ENCODE peak calls at places on chromosome 9, in nine cellular contexts. P is prostate gland, U is A549, K is tibial nerve, X is uterus, I is ovary, Q is heart left ventricle, B is body of pancreas, L is transverse colon. T is an unnamed sample.

GRCh38 chr9:77834898-77835505 is 186.9 kb upstream of the GNA14 start:
- DNase-seq in P (no peak), U (no peak), B (no peak), Q (no peak), X (no peak), I (no peak), L (no peak), K (no peak), T (no peak)

GRCh38 chr9:109381011-109381729 is 60.3 kb upstream of the EPB41L4B start:
- DNase-seq in Q (no peak), L (no peak), B (no peak), P (no peak), K (no peak), I (no peak), U (no peak), X (no peak), T (no peak)

GRCh38 chr9:26856413-26857032 is 36.1 kb downstream of the CAAP1 start:
- DNase-seq in P (peak; percentile 23), U (peak; percentile 21), B (peak; percentile 22), L (peak; percentile 21), Q (no peak), K (no peak), I (no peak), X (no peak), T (peak; percentile 21)

GRCh38 chr9:130938652-130939404 is at the start of gene FIBCD1:
- DNase-seq in B (no peak), I (no peak), K (no peak), L (peak; percentile 66), P (no peak), X (no peak), U (peak; percentile 67), Q (no peak), T (peak; percentile 13)

GRCh38 chr9:78210841-78211301 is 25.0 kb upstream of the CEP78 start:
- DNase-seq in X (no peak), U (no peak), L (no peak), B (no peak), P (no peak), K (no peak), I (no peak), Q (no peak), T (no peak)

GRCh38 chr9:108297025-108297424 is 558.8 kb downstream of the ACTL7B start:
- DNase-seq in U (no peak), P (no peak), X (peak; percentile 59), I (no peak), B (peak; percentile 58), Q (no peak), K (peak; percentile 74), L (no peak), T (no peak)

GRCh38 chr9:75993434-75993833 is 103.0 kb downstream of the PCSK5 start:
- DNase-seq in I (no peak), K (no peak), X (no peak), U (no peak), B (no peak), Q (no peak), P (no peak), L (no peak), T (peak; percentile 66)

GRCh38 chr9:78676623-78677022 is 379.7 kb downstream of the PSAT1 start:
- DNase-seq in L (no peak), P (no peak), U (no peak), B (no peak), Q (no peak), X (no peak), K (no peak), I (no peak), T (no peak)

GRCh38 chr9:112655633-112656032 is 62.3 kb downstream of the INIP start:
- DNase-seq in P (no peak), X (no peak), U (no peak), L (no peak), B (peak; percentile 9), K (no peak), Q (no peak), I (no peak), T (no peak)

GRCh38 chr9:121599186-121599871 is 52.1 kb upstream of the DAB2IP start:
- DNase-seq in U (peak; percentile 84), P (peak; percentile 82), B (peak; percentile 94), K (no peak), I (peak; percentile 79), L (peak; percentile 65), X (peak; percentile 80), Q (peak; percentile 84), T (no peak)

GRCh38 chr9:111287127-111287526 is 42.9 kb downstream of the OR2K2 start:
- DNase-seq in I (no peak), U (no peak), L (no peak), P (no peak), Q (no peak), B (no peak), K (no peak), X (no peak), T (no peak)

GRCh38 chr9:73880101-73880500 is 617.0 kb upstream of the RORB start:
- DNase-seq in U (no peak), B (no peak), P (no peak), I (no peak), X (no peak), K (no peak), L (no peak), Q (no peak), T (no peak)

GRCh38 chr9:123267481-123268239 is 726 bp downstream of the STRBP start:
- DNase-seq in K (no peak), Q (no peak), X (peak; percentile 17), P (no peak), I (peak; percentile 33), U (no peak), L (peak; percentile 33), B (peak; percentile 15), T (no peak)

GRCh38 chr9:106883626-106884190 is 20.7 kb downstream of the ZNF462 start:
- DNase-seq in B (no peak), I (no peak), X (no peak), U (no peak), K (no peak), P (no peak), L (no peak), Q (no peak), T (no peak)

GRCh38 chr9:36874921-36875320 is 159.1 kb downstream of the PAX5 start:
- DNase-seq in K (no peak), P (no peak), Q (no peak), I (no peak), U (no peak), B (no peak), L (no peak), X (no peak), T (no peak)

GRCh38 chr9:15961217-15961616 is 408.4 kb downstream of the CCDC171 start:
- DNase-seq in P (no peak), B (no peak), Q (no peak), L (no peak), U (no peak), K (no peak), X (no peak), I (no peak), T (no peak)

GRCh38 chr9:89669361-89669842 is 64.6 kb downstream of the GADD45G start:
- DNase-seq in K (no peak), L (no peak), U (no peak), X (no peak), Q (no peak), I (no peak), P (no peak), B (peak; percentile 43), T (no peak)

GRCh38 chr9:130857864-130858730 is 23.0 kb downstream of the ABL1 start:
- DNase-seq in X (peak; percentile 76), K (peak; percentile 82), Q (no peak), B (peak; percentile 25), L (peak; percentile 53), U (no peak), P (no peak), I (peak; percentile 63), T (peak; percentile 46)

GRCh38 chr9:87076825-87077224 is 129.5 kb upstream of the GAS1 start:
- DNase-seq in I (no peak), P (no peak), L (no peak), U (no peak), K (no peak), B (no peak), Q (no peak), X (no peak), T (no peak)

GRCh38 chr9:117276444-117276843 is 138.4 kb downstream of the ASTN2 start:
- DNase-seq in L (no peak), K (no peak), I (no peak), U (no peak), X (no peak), P (no peak), B (no peak), Q (no peak), T (no peak)

GRCh38 chr9:105064248-105065118 is 136.5 kb upstream of the ABCA1 start:
- DNase-seq in I (peak; percentile 89), P (peak; percentile 91), X (peak; percentile 88), U (peak; percentile 89), B (peak; percentile 94), L (peak; percentile 93), Q (peak; percentile 93), K (peak; percentile 86), T (peak; percentile 67)
- TF ChIP-seq POLR2A in I (no peak), P (peak; percentile 9), X (no peak), U (no peak), B (no peak), L (peak; percentile 59), Q (no peak), K (no peak), T (no peak)

GRCh38 chr9:136439550-136440408 is at the start of gene INPP5E:
- DNase-seq in Q (peak; percentile 90), L (peak; percentile 83), I (peak; percentile 81), X (peak; percentile 76), U (peak; percentile 79), B (peak; percentile 70), K (peak; percentile 57), P (peak; percentile 42), T (peak; percentile 51)
- TF ChIP-seq POLR2A in Q (no peak), L (no peak), I (no peak), X (no peak), U (peak; percentile 59), B (peak; percentile 16), K (no peak), P (no peak), T (peak; percentile 71)

DNA sequence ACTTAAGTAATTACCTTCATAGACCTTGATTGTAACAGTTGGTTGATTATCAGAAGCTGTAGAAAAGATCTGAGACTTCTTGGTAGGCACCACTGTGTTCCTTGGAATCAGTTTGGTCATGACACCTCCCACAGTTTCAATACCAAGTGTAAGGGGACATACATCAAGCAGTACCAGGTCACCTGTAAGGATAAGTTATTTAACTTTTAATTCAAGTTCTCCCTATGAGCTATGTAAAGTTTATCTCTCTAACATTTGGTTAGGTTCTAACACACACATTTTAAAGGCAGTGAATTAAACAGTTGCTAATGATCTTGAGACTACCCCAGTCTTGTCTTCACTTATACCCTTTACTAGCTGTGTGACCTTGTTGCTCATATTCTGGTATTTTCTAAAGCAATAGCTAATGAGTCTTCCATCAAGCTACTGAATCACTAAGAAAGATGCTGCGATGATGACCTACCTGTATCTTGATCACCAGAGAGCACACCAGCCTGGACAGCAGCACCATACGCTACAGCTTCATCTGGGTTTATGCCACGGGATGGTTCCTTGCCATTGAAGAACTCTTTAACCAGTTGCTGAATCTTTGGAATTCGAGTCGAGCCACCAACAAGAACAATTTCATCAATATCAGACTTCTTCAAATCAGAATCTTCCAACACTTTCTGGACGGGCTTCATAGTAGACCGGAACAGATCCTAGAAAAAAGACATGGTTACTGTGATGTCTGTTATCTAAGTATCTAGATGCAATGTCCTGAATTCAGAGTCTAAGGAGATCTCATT is 2.8 kb downstream of the HSPA5 start:
- DNase-seq in U (no peak), B (no peak), Q (no peak), K (no peak), I (no peak), P (no peak), L (no peak), X (no peak), T (peak; percentile 10)
- TF ChIP-seq POLR2A in U (no peak), B (no peak), Q (no peak), K (no peak), I (no peak), P (no peak), L (no peak), X (no peak), T (peak; percentile 33)

GRCh38 chr9:14731294-14731981 is 8.9 kb upstream of the CER1 start:
- DNase-seq in P (no peak), I (no peak), U (no peak), B (no peak), L (no peak), K (no peak), Q (no peak), X (no peak), T (no peak)
- TF ChIP-seq POLR2A in P (no peak), I (no peak), U (no peak), B (no peak), L (no peak), K (no peak), Q (no peak), X (no peak), T (no peak)

T was measured in endothelial cell of umbilical vein.